ENCODE peak calls at places on chromosomes 2 and 18, in nine cellular contexts. I is transverse colon; F is stimulated activated CD8-positive, alpha-beta memory T cell treated with anti-CD3 and anti-CD28 coated beads, Interleukin-15, amount 100 ng/mL, for 24 hours; Y is HFFc6; C is AG04450; G is GM23338; E is stimulated activated CD4-positive, alpha-beta T cell treated with anti-CD3 and anti-CD28 coated beads, Interleukin-4, amount 100 ng/mL, for 24 hours; H is NB4; R is right atrium auricular region. A is an unnamed sample.

GRCh38 chr2:72864500-72864899 is 22.7 kb upstream of the SPR start:
- DNase-seq in I (no peak), F (no peak), Y (peak), C (no peak), G (no peak), E (peak), H (no peak), R (no peak), A (peak)

GRCh38 chr2:233119123-233119522 is 59.0 kb downstream of the INPP5D start:
- DNase-seq in I (no peak), F (no peak), Y (no peak), C (no peak), G (no peak), E (no peak), H (no peak), R (no peak), A (no peak)

GRCh38 chr2:120026890-120027289 is 14.0 kb downstream of the EPB41L5 start:
- DNase-seq in I (no peak), F (no peak), Y (no peak), C (no peak), G (peak), E (no peak), H (no peak), R (no peak), A (no peak)

GRCh38 chr2:15334650-15335326 is 226.3 kb downstream of the NBAS start:
- DNase-seq in I (no peak), F (no peak), Y (peak), C (no peak), G (no peak), E (no peak), H (no peak), R (no peak), A (no peak)

GRCh38 chr2:113179446-113180045 is 5.8 kb downstream of the PSD4 start:
- DNase-seq in I (no peak), F (no peak), Y (no peak), C (no peak), G (no peak), E (no peak), H (no peak), R (no peak), A (no peak)

GRCh38 chr2:187078297-187078696 is 229.3 kb upstream of the ZSWIM2 start:
- DNase-seq in I (no peak), F (no peak), Y (no peak), C (no peak), G (no peak), E (no peak), H (peak), R (no peak), A (no peak)

GRCh38 chr2:215713393-215713792 is 277.5 kb upstream of the FN1 start:
- DNase-seq in I (no peak), F (no peak), Y (peak), C (peak), G (no peak), E (no peak), H (no peak), R (no peak), A (peak)

GRCh38 chr18:79248495-79249078 is 147.1 kb upstream of the NFATC1 start:
- DNase-seq in I (no peak), F (no peak), Y (no peak), C (no peak), G (no peak), E (no peak), H (no peak), R (no peak), A (no peak)

GRCh38 chr18:35106845-35107148 is 65.6 kb downstream of the MAPRE2 start:
- DNase-seq in I (no peak), F (no peak), Y (no peak), C (no peak), G (no peak), E (no peak), H (no peak), R (no peak), A (no peak)

GRCh38 chr2:239025081-239025801 is 177.4 kb downstream of the TWIST2 start:
- DNase-seq in I (no peak), F (no peak), Y (peak), C (no peak), G (no peak), E (no peak), H (no peak), R (no peak), A (peak)

GRCh38 chr2:6827516-6828298 is 38.0 kb downstream of the CMPK2 start:
- DNase-seq in I (no peak), F (no peak), Y (no peak), C (no peak), G (no peak), E (no peak), H (peak), R (no peak), A (no peak)

GRCh38 chr2:191566347-191566746 is 111.6 kb upstream of the NABP1 start:
- DNase-seq in I (peak), F (peak), Y (peak), C (peak), G (peak), E (peak), H (peak), R (peak), A (peak)

GRCh38 chr2:196413821-196414274 is 225.7 kb upstream of the CCDC150 start:
- DNase-seq in I (no peak), F (no peak), Y (no peak), C (no peak), G (no peak), E (no peak), H (no peak), R (no peak), A (peak)

GRCh38 chr18:33116376-33116775 is 324.1 kb downstream of the CCDC178 start:
- DNase-seq in I (peak), F (no peak), Y (no peak), C (no peak), G (no peak), E (no peak), H (peak), R (no peak), A (no peak)

GRCh38 chr2:11539317-11540147 is 5.7 kb downstream of the GREB1 start:
- DNase-seq in I (peak), F (no peak), Y (no peak), C (no peak), G (peak), E (no peak), H (peak), R (no peak), A (no peak)

GRCh38 chr2:149513461-149513860 is 74.1 kb downstream of the MMADHC start:
- DNase-seq in I (no peak), F (no peak), Y (no peak), C (no peak), G (no peak), E (no peak), H (no peak), R (no peak), A (no peak)

GRCh38 chr2:230473378-230473777 is 57.4 kb downstream of the SP100 start:
- DNase-seq in I (no peak), F (no peak), Y (no peak), C (no peak), G (no peak), E (no peak), H (peak), R (no peak), A (no peak)

GRCh38 chr2:36354816-36355156 is 792 bp upstream of the CRIM1 start:
- DNase-seq in I (no peak), F (no peak), Y (no peak), C (no peak), G (no peak), E (no peak), H (no peak), R (no peak), A (no peak)

GRCh38 chr2:238379096-238379810 is 47.5 kb upstream of the ASB1 start:
- DNase-seq in I (no peak), F (no peak), Y (no peak), C (no peak), G (no peak), E (no peak), H (peak), R (no peak), A (peak)

GRCh38 chr2:232350804-232351685 is 27.5 kb upstream of the ALPP start:
- DNase-seq in I (no peak), F (no peak), Y (no peak), C (no peak), G (peak), E (no peak), H (no peak), R (no peak), A (no peak)

GRCh38 chr18:48032876-48033769 is 102.7 kb upstream of the SMAD2 start:
- DNase-seq in I (no peak), F (no peak), Y (peak), C (no peak), G (no peak), E (no peak), H (no peak), R (no peak), A (peak)

GRCh38 chr2:101821828-101822458 is 124.4 kb downstream of the MAP4K4 start:
- DNase-seq in I (no peak), F (no peak), Y (no peak), C (no peak), G (no peak), E (no peak), H (no peak), R (no peak), A (no peak)

GRCh38 chr18:70453058-70453775 is 164.4 kb downstream of the SOCS6 start:
- DNase-seq in I (no peak), F (no peak), Y (no peak), C (no peak), G (no peak), E (no peak), H (peak), R (no peak), A (no peak)

GRCh38 chr2:240463866-240464481 is 28.5 kb downstream of the GPC1 start:
- DNase-seq in I (no peak), F (no peak), Y (no peak), C (no peak), G (no peak), E (no peak), H (no peak), R (peak), A (no peak)

GRCh38 chr2:102186676-102187190 is at the start of gene IL1RL2:
- DNase-seq in I (peak), F (no peak), Y (no peak), C (no peak), G (no peak), E (peak), H (no peak), R (no peak), A (no peak)

GRCh38 chr2:157722580-157723234 is 94.0 kb upstream of the ACVR1C start:
- DNase-seq in I (no peak), F (no peak), Y (peak), C (no peak), G (peak), E (no peak), H (no peak), R (no peak), A (no peak)

GRCh38 chr18:64983497-64984238 is 767.1 kb upstream of the CDH7 start:
- DNase-seq in I (no peak), F (no peak), Y (no peak), C (no peak), G (no peak), E (no peak), H (no peak), R (no peak), A (no peak)

GRCh38 chr2:69196327-69197117 is 183.5 kb downstream of the ANTXR1 start:
- DNase-seq in I (no peak), F (no peak), Y (peak), C (peak), G (no peak), E (no peak), H (no peak), R (no peak), A (peak)

A was measured in kidney glomerular epithelial cell.